ENCODE peak calls at places on chromosomes 5 and 9, in five cellular contexts. O is tibial artery, U is adrenal gland, Z is IMR-90, A is aorta. L is an unnamed sample. For H3K27me3, the result is how much of the 10 kb centered on the place peaks cover.

GRCh38 chr9:17995031-17995430 is 416.2 kb downstream of the SH3GL2 start:
- DNase-seq in U (no peak), Z (no peak), O (no peak), A (no peak), L (no peak)

GRCh38 chr9:95102572-95102971 is 214.9 kb downstream of the FANCC start:
- DNase-seq in U (no peak), A (no peak), O (no peak), Z (no peak), L (no peak)

GRCh38 chr5:145887976-145888574 is 15.3 kb upstream of the GRXCR2 start:
- DNase-seq in U (peak), Z (peak), A (no peak), O (no peak), L (peak)

GRCh38 chr5:126054593-126055347 is 368.4 kb upstream of the GRAMD2B start:
- DNase-seq in A (no peak), U (no peak), O (no peak), Z (no peak), L (no peak)

GRCh38 chr5:36561596-36561995 is 44.8 kb upstream of the SLC1A3 start:
- DNase-seq in U (no peak), A (no peak), O (no peak), Z (no peak), L (no peak)

GRCh38 chr9:130736834-130737233 is 43.3 kb downstream of the EXOSC2 start:
- DNase-seq in U (no peak), A (no peak), O (no peak), Z (no peak), L (no peak)

GRCh38 chr9:94173632-94174031 is 85.5 kb upstream of the ZNF169 start:
- DNase-seq in U (no peak), O (no peak), A (no peak), Z (no peak), L (no peak)

GRCh38 chr5:149172709-149173505 is 31.6 kb downstream of the ABLIM3 start:
- DNase-seq in U (no peak), Z (no peak), O (no peak), A (no peak), L (no peak)

GRCh38 chr5:457195-457961 is 14.4 kb downstream of the EXOC3 start:
- DNase-seq in Z (no peak), A (peak), U (no peak), O (peak), L (no peak)

GRCh38 chr5:72172832-72173231 is 65.6 kb downstream of the MAP1B start:
- DNase-seq in Z (no peak), O (no peak), A (no peak), U (no peak), L (no peak)

DNA sequence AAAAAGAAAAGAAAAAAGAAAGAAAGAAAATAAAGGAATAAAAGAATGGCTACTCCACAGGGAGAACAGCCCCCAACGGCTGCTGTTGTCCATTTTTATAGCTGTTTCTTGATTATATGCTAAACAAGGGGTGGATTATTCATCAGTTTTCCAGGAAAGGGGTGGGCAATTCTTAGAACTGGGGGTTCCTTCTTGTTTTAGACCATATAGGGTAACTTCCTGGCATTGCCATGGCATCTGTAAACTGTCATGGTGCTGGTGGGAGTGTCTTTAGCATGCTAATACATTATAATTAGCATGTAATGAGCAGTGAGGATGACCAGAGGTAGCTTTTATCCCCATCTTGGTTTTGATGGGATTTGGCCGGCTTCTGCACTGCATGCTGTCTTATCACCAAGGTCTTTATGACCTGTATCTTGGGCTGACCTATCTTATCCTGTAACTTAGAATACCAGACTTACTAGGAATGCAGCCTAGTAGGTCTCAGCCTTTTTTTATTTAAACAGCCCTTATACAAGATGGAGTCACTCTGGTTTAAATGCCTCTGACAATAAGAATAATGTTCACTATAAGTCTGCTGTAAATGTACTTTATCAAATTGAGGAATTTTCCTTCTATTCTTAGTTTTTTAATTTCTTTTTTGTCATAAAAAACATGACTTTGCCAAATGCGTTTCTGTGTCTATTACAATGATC is 28.6 kb downstream of the TRIM7 start:
- DNase-seq in Z (no peak), O (no peak), U (no peak), A (no peak), L (no peak)
- H3K27me3 ChIP-seq in Z (under half), O (under half), U (under half), A (under half), L (under half)

GRCh38 chr5:54311178-54311811 is 922 bp upstream of the ARL15 start:
- DNase-seq in A (no peak), U (peak), Z (peak), O (no peak), L (no peak)

GRCh38 chr5:54309751-54310432 is 481 bp downstream of the ARL15 start:
- DNase-seq in Z (peak), U (peak), A (peak), O (peak), L (no peak)

GRCh38 chr5:54307583-54307982 is 2.8 kb downstream of the ARL15 start:
- DNase-seq in U (no peak), O (no peak), A (no peak), Z (no peak), L (no peak)

GRCh38 chr5:54310433-54311177 is at the start of gene ARL15:
- DNase-seq in O (peak), A (peak), Z (peak), U (peak), L (peak)

GRCh38 chr5:54309237-54309636 is 1.1 kb downstream of the ARL15 start:
- DNase-seq in A (no peak), U (peak), O (no peak), Z (peak), L (no peak)
- H3K4me3 ChIP-seq in A (peak), U (peak), O (peak), Z (peak), L (peak)

GRCh38 chr5:55232194-55232984 is 1.0 kb downstream of the CCNO start:
- DNase-seq in O (no peak), Z (no peak), A (peak), U (no peak), L (no peak)

GRCh38 chr5:55230086-55230629 is 3.0 kb upstream of the MCIDAS start:
- DNase-seq in A (no peak), U (no peak), O (no peak), Z (no peak), L (no peak)

GRCh38 chr5:55231476-55232193 is 1.8 kb downstream of the CCNO start:
- DNase-seq in A (no peak), U (no peak), Z (no peak), O (no peak), L (no peak)

GRCh38 chr5:55232985-55233928 is at the start of gene CCNO:
- DNase-seq in Z (peak), O (peak), A (peak), U (peak), L (no peak)

DNA sequence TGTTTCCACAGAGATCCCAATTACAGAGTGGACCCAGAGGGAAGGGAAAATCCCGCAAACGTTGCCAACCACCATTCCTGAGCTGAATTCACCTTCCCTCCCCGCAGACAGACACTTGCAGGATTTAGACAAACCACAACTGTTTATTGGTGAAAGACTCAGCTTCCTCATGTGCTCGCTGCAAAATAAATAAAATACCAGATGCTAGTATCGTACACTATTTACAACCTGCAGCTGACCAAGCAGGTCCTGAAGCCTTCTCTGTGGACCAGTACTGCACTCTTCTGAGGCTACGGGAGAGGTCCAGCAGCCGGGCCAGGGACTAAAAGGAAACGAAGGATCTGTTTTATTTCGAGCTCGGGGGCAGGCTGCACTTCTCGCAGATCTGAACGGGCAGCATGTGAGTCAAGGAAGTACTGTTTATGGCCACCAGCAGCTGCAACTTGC is 2.4 kb downstream of the CCNO start:
- DNase-seq in U (no peak), A (no peak), O (no peak), Z (peak), L (no peak)
- H3K27me3 ChIP-seq in U (half or more), A (under half), O (under half), Z (half or more), L (under half)

GRCh38 chr9:132673355-132673754 is 3.1 kb downstream of the GTF3C4 start:
- DNase-seq in A (no peak), U (no peak), O (no peak), Z (peak), L (no peak)
- H3K4me3 ChIP-seq in A (no peak), U (no peak), O (no peak), Z (no peak), L (no peak)

GRCh38 chr9:126626117-126627022 is 12.6 kb downstream of the LMX1B start:
- DNase-seq in U (no peak), O (no peak), A (no peak), Z (no peak), L (no peak)

GRCh38 chr9:126623667-126624452 is 10.1 kb downstream of the LMX1B start:
- DNase-seq in O (no peak), A (no peak), U (no peak), Z (no peak), L (no peak)

GRCh38 chr9:126624453-126624872 is 10.7 kb downstream of the LMX1B start:
- DNase-seq in Z (no peak), O (no peak), A (no peak), U (no peak), L (no peak)

GRCh38 chr9:126624912-126625311 is 11.2 kb downstream of the LMX1B start:
- DNase-seq in Z (no peak), A (no peak), O (no peak), U (no peak), L (no peak)

GRCh38 chr9:126625329-126626116 is 11.8 kb downstream of the LMX1B start:
- DNase-seq in U (no peak), A (no peak), Z (no peak), O (no peak), L (no peak)
- H3K27me3 ChIP-seq in U (half or more), A (under half), Z (half or more), O (under half), L (half or more)